ENCODE peak calls at places on chromosomes 6 and 20, in six cellular contexts. U is cardiac muscle cell, Q is left ventricle myocardium inferior, X is psoas muscle, L is fibroblast of lung, B is PC-3. F is an unnamed sample. For H3K27me3, the result is how much of the 10 kb centered on the place peaks cover.

GRCh38 chr6:42236680-42237473 is 19.2 kb upstream of the MRPS10 start:
- DNase-seq in U (no peak), X (no peak), Q (no peak), L (no peak), B (no peak), F (no peak)

GRCh38 chr20:22717466-22717865 is 133.1 kb upstream of the FOXA2 start:
- DNase-seq in U (peak), Q (no peak), B (peak), X (no peak), L (no peak), F (peak)

GRCh38 chr6:31144296-31144969 is 5.6 kb upstream of the PSORS1C2 start:
- DNase-seq in X (peak), B (no peak), L (no peak), Q (no peak), U (no peak), F (no peak)

GRCh38 chr6:118648866-118649554 is 2.4 kb downstream of the CEP85L start:
- DNase-seq in X (no peak), U (no peak), B (no peak), Q (no peak), L (no peak), F (no peak)

GRCh38 chr6:143099647-143100046 is 39.0 kb downstream of the AIG1 start:
- DNase-seq in U (no peak), Q (no peak), X (no peak), L (no peak), B (no peak), F (no peak)

GRCh38 chr6:116763871-116764270 is 1.6 kb downstream of the FAM162B start:
- DNase-seq in U (no peak), B (no peak), L (no peak), Q (no peak), X (no peak), F (no peak)

GRCh38 chr6:75130784-75131183 is 75.1 kb downstream of the COL12A1 start:
- DNase-seq in X (no peak), Q (no peak), U (no peak), B (peak), L (peak), F (no peak)

GRCh38 chr6:114144887-114145851 is 174.2 kb upstream of the HDAC2 start:
- DNase-seq in Q (no peak), L (no peak), X (no peak), B (no peak), U (peak), F (no peak)

GRCh38 chr20:63831696-63832686 is 927 bp upstream of the ZBTB46 start:
- DNase-seq in B (no peak), X (no peak), U (peak), L (peak), Q (peak), F (peak)

GRCh38 chr20:52524865-52525264 is 333.3 kb upstream of the ZFP64 start:
- DNase-seq in U (no peak), Q (no peak), L (peak), B (no peak), X (no peak), F (no peak)

GRCh38 chr6:140538926-140539325 is 1164.5 kb upstream of the CITED2 start:
- DNase-seq in L (peak), X (no peak), Q (no peak), B (peak), U (no peak), F (no peak)

GRCh38 chr6:121932071-121933009 is 467.1 kb upstream of the HSF2 start:
- DNase-seq in U (peak), Q (peak), X (peak), B (peak), L (peak), F (peak)

GRCh38 chr20:54212871-54213270 is 5.0 kb downstream of the PFDN4 start:
- DNase-seq in U (no peak), Q (no peak), L (peak), B (no peak), X (no peak), F (no peak)

GRCh38 chr6:42434237-42434636 is 17.5 kb downstream of the TRERF1 start:
- DNase-seq in L (no peak), B (no peak), X (no peak), Q (no peak), U (no peak), F (no peak)

GRCh38 chr20:51430198-51430950 is 112.1 kb downstream of the NFATC2 start:
- DNase-seq in X (no peak), U (no peak), B (no peak), L (no peak), Q (no peak), F (no peak)

GRCh38 chr20:51428451-51429143 is 113.9 kb downstream of the NFATC2 start:
- DNase-seq in U (peak), X (no peak), Q (peak), B (no peak), L (peak), F (peak)

GRCh38 chr20:51429144-51429482 is 113.4 kb downstream of the NFATC2 start:
- DNase-seq in X (no peak), L (no peak), U (no peak), B (no peak), Q (no peak), F (no peak)

GRCh38 chr20:51431321-51431720 is 111.2 kb downstream of the NFATC2 start:
- DNase-seq in U (no peak), L (no peak), X (no peak), Q (no peak), B (no peak), F (no peak)

DNA sequence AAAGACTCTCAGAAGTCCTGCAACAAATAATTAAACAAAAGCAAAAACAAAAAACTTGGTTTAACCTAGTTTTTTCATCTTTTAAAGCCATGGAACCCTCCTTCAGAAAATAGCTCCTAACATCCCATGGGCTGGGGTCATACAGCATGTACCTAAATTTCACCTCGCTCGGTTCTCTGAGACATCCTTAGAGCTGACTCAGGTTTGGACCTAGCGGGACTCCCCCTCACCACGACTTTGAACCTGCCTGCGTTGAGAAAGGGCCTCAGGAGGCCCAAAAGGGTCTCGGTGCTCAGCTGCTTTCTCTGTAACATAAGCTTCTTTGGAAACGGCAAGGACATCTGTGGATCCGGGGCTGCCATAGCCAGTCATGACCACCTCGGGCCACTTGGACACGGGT is 112.8 kb downstream of the NFATC2 start:
- DNase-seq in X (no peak), L (no peak), U (no peak), Q (no peak), B (no peak), F (no peak)
- H3K27me3 ChIP-seq in X (under half), L (under half), U (under half), Q (under half), B (under half), F (under half)

DNA sequence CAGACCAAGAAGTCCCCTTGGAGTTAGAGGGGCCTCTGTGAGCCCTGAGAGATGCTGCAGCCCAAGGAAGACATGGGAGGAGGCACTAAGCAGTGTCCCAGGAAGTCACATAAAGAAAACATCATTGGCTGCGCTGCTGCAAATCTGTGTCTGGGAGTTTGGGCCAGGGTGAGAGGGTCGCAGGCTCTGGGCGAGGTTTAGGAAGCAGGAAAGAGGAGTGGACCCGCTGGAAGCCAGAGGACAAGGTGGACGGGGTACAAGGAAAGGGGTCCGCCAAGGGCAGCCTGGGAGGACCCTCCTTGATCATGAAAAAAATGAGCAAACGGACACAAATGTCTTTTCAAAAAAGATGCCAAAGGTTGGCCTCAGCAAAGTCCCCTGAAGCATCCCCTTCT is 15.5 kb upstream of the SERPINB1 start:
- DNase-seq in U (no peak), Q (no peak), L (no peak), X (no peak), B (no peak), F (no peak)
- H3K27ac ChIP-seq in U (no peak), Q (peak), L (no peak), X (no peak), B (peak), F (peak)

GRCh38 chr6:166167258-166167731 is 356 bp downstream of the TBXT start:
- DNase-seq in U (no peak), Q (no peak), X (no peak), L (no peak), B (no peak), F (no peak)
- H3K27me3 ChIP-seq in U (half or more), Q (half or more), X (under half), L (under half), B (under half), F (under half)

DNA sequence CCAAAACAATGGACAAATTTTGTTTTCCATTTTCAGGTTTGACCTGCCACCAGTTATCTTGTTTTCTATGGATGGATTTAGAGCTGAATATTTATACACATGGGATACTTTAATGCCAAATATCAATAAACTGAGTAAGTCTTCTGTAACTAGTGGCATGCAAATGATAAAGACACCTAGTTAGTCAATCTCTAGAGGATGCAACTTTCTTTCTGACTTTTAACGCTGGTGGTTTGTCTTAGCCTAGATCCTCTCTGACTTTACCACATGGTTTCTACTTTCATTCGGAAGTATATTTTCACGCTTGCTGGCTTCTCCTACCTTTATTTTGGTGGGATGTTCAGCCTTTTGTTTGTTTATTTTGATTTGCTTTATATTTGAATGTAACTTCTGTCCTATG is 21.2 kb downstream of the ENPP3 start:
- DNase-seq in L (no peak), X (no peak), U (no peak), B (no peak), Q (no peak), F (no peak)
- H3K27ac ChIP-seq in L (no peak), X (no peak), U (no peak), B (peak), Q (no peak), F (no peak)

DNA sequence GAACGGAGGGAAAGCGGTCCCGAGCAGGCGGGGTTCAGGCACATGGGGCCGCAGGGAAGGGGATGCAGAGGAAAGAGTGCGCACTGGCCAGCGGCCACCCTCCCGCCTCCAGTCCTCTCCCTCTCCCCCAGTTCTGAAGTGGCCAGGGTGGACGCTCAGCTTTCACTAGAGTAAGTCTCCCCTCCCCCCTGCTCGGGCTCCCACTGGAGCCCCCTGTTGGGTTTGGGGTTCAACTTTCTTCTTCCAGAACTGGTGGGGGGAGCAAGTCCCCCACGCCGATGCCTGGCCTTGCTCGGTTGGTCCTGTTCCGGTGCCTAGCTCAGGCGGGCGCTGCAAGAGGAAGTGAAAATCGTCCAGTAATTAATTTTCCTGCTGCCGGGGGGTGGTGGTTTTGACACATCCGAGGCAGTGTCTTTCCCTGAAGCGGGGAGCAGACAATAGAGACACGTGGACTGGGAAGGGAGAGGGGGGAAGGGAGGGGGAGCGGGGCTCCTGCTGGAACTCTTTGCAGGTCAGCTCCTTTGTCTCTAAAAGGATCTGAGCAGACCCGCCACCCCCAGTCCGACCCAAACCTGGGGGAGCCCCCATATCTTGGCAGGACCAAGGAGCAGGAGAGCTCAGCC is 824 bp upstream of the SCRT2 start:
- DNase-seq in X (no peak), U (no peak), B (no peak), Q (no peak), L (no peak), F (peak)
- H3K27me3 ChIP-seq in X (under half), U (half or more), B (half or more), Q (half or more), L (under half), F (under half)

GRCh38 chr6:29008089-29008488 is 3.0 kb upstream of the ZNF311 start:
- DNase-seq in U (no peak), L (no peak), B (no peak), X (no peak), Q (no peak), F (no peak)

GRCh38 chr6:29005183-29005885 is at the start of gene ZNF311:
- DNase-seq in B (peak), X (peak), U (peak), Q (peak), L (peak), F (peak)

GRCh38 chr6:29014729-29015608 is 9.9 kb upstream of the ZNF311 start:
- DNase-seq in U (no peak), Q (no peak), L (peak), X (no peak), B (no peak), F (peak)

GRCh38 chr6:29011276-29011734 is 6.2 kb upstream of the ZNF311 start:
- DNase-seq in L (peak), B (peak), X (peak), Q (no peak), U (peak), F (peak)

GRCh38 chr6:29009358-29009757 is 4.2 kb upstream of the ZNF311 start:
- DNase-seq in X (no peak), Q (no peak), B (no peak), U (no peak), L (no peak), F (no peak)
- H3K27ac ChIP-seq in X (no peak), Q (no peak), B (no peak), U (no peak), L (no peak), F (no peak)

F was measured in right cardiac atrium.